ENCODE peak calls at places on chromosome 14, in four cellular contexts. One of them, this sample, is unnamed.

GRCh38 chr14:63893701-63894458 is 41.1 kb downstream of the SYNE2 start:
- DNase-seq in astrocyte of the cerebellum: peak
- DNase-seq in NCI-H1092 treated with DMSO at 0.1 percent for 48 hours: no peak
- DNase-seq in foreskin fibroblast: peak
- DNase-seq in this sample: peak

GRCh38 chr14:22314183-22314820 is 274.7 kb downstream of the DAD1 start:
- DNase-seq in foreskin fibroblast: peak
- DNase-seq in astrocyte of the cerebellum: no peak
- DNase-seq in NCI-H1092 treated with DMSO at 0.1 percent for 48 hours: peak
- DNase-seq in this sample: peak

GRCh38 chr14:82510007-82510406 is 976.4 kb upstream of the SEL1L start:
- DNase-seq in NCI-H1092 treated with DMSO at 0.1 percent for 48 hours: no peak
- DNase-seq in astrocyte of the cerebellum: no peak
- DNase-seq in foreskin fibroblast: no peak
- DNase-seq in this sample: no peak

GRCh38 chr14:76314521-76314951 is 61.4 kb upstream of the ESRRB start:
- DNase-seq in NCI-H1092 treated with DMSO at 0.1 percent for 48 hours: no peak
- DNase-seq in astrocyte of the cerebellum: no peak
- DNase-seq in foreskin fibroblast: no peak
- DNase-seq in this sample: no peak

GRCh38 chr14:95098984-95099599 is 58.2 kb downstream of the DICER1 start:
- DNase-seq in foreskin fibroblast: peak
- DNase-seq in astrocyte of the cerebellum: peak
- DNase-seq in NCI-H1092 treated with DMSO at 0.1 percent for 48 hours: peak
- DNase-seq in this sample: peak

GRCh38 chr14:70343141-70343540 is 16.3 kb downstream of the COX16 start:
- DNase-seq in NCI-H1092 treated with DMSO at 0.1 percent for 48 hours: no peak
- DNase-seq in astrocyte of the cerebellum: no peak
- DNase-seq in foreskin fibroblast: no peak
- DNase-seq in this sample: no peak

GRCh38 chr14:91119556-91120311 is 5.9 kb downstream of the DGLUCY start:
- DNase-seq in foreskin fibroblast: peak
- DNase-seq in NCI-H1092 treated with DMSO at 0.1 percent for 48 hours: no peak
- DNase-seq in astrocyte of the cerebellum: no peak
- DNase-seq in this sample: no peak

GRCh38 chr14:105330491-105330895 is 15.9 kb downstream of the PACS2 start:
- DNase-seq in NCI-H1092 treated with DMSO at 0.1 percent for 48 hours: no peak
- DNase-seq in foreskin fibroblast: peak
- DNase-seq in astrocyte of the cerebellum: no peak
- DNase-seq in this sample: no peak

GRCh38 chr14:47277703-47278102 is 397.7 kb downstream of the MDGA2 start:
- DNase-seq in astrocyte of the cerebellum: no peak
- DNase-seq in foreskin fibroblast: no peak
- DNase-seq in NCI-H1092 treated with DMSO at 0.1 percent for 48 hours: no peak
- DNase-seq in this sample: peak

GRCh38 chr14:84686550-84686949 is 843.4 kb upstream of the FLRT2 start:
- DNase-seq in NCI-H1092 treated with DMSO at 0.1 percent for 48 hours: no peak
- DNase-seq in astrocyte of the cerebellum: no peak
- DNase-seq in foreskin fibroblast: no peak
- DNase-seq in this sample: no peak

GRCh38 chr14:92633274-92633616 is 115.2 kb downstream of the LGMN start:
- DNase-seq in NCI-H1092 treated with DMSO at 0.1 percent for 48 hours: no peak
- DNase-seq in foreskin fibroblast: no peak
- DNase-seq in astrocyte of the cerebellum: no peak
- DNase-seq in this sample: no peak

GRCh38 chr14:24954037-24954696 is 95.8 kb downstream of the STXBP6 start:
- DNase-seq in astrocyte of the cerebellum: no peak
- DNase-seq in NCI-H1092 treated with DMSO at 0.1 percent for 48 hours: no peak
- DNase-seq in foreskin fibroblast: no peak
- DNase-seq in this sample: no peak

GRCh38 chr14:88554458-88555286 is at the start of gene PTPN21:
- DNase-seq in astrocyte of the cerebellum: no peak
- DNase-seq in foreskin fibroblast: peak
- DNase-seq in NCI-H1092 treated with DMSO at 0.1 percent for 48 hours: no peak
- DNase-seq in this sample: peak

GRCh38 chr14:92040431-92041040 is 677 bp upstream of the TRIP11 start:
- DNase-seq in foreskin fibroblast: peak
- DNase-seq in NCI-H1092 treated with DMSO at 0.1 percent for 48 hours: peak
- DNase-seq in astrocyte of the cerebellum: no peak
- DNase-seq in this sample: no peak

GRCh38 chr14:65237956-65238355 is 135.6 kb upstream of the MAX start:
- DNase-seq in NCI-H1092 treated with DMSO at 0.1 percent for 48 hours: no peak
- DNase-seq in astrocyte of the cerebellum: no peak
- DNase-seq in foreskin fibroblast: no peak
- DNase-seq in this sample: no peak

GRCh38 chr14:93103392-93104080 is 12.2 kb downstream of the ITPK1 start:
- DNase-seq in astrocyte of the cerebellum: no peak
- DNase-seq in NCI-H1092 treated with DMSO at 0.1 percent for 48 hours: no peak
- DNase-seq in foreskin fibroblast: no peak
- DNase-seq in this sample: peak

GRCh38 chr14:102922490-102923200 is at the start of gene AMN:
- DNase-seq in astrocyte of the cerebellum: no peak
- DNase-seq in foreskin fibroblast: no peak
- DNase-seq in NCI-H1092 treated with DMSO at 0.1 percent for 48 hours: no peak
- DNase-seq in this sample: no peak

GRCh38 chr14:59739794-59740193 is 130.8 kb downstream of the RTN1 start:
- DNase-seq in NCI-H1092 treated with DMSO at 0.1 percent for 48 hours: no peak
- DNase-seq in foreskin fibroblast: no peak
- DNase-seq in astrocyte of the cerebellum: no peak
- DNase-seq in this sample: no peak

GRCh38 chr14:66827182-66827581 is 319.2 kb downstream of the GPHN start:
- DNase-seq in NCI-H1092 treated with DMSO at 0.1 percent for 48 hours: no peak
- DNase-seq in foreskin fibroblast: no peak
- DNase-seq in astrocyte of the cerebellum: no peak
- DNase-seq in this sample: no peak

GRCh38 chr14:32761381-32761968 is 177.2 kb upstream of the NPAS3 start:
- DNase-seq in foreskin fibroblast: peak
- DNase-seq in NCI-H1092 treated with DMSO at 0.1 percent for 48 hours: no peak
- DNase-seq in astrocyte of the cerebellum: no peak
- DNase-seq in this sample: no peak

GRCh38 chr14:90632868-90633267 is 183.4 kb downstream of the TTC7B start:
- DNase-seq in NCI-H1092 treated with DMSO at 0.1 percent for 48 hours: no peak
- DNase-seq in foreskin fibroblast: no peak
- DNase-seq in astrocyte of the cerebellum: no peak
- DNase-seq in this sample: no peak

GRCh38 chr14:26598081-26598671 is 343 bp upstream of the NOVA1 start:
- DNase-seq in NCI-H1092 treated with DMSO at 0.1 percent for 48 hours: peak
- DNase-seq in astrocyte of the cerebellum: peak
- DNase-seq in foreskin fibroblast: peak
- DNase-seq in this sample: peak

GRCh38 chr14:35829449-35829848 is 3.3 kb downstream of the BRMS1L start:
- DNase-seq in foreskin fibroblast: no peak
- DNase-seq in NCI-H1092 treated with DMSO at 0.1 percent for 48 hours: no peak
- DNase-seq in astrocyte of the cerebellum: no peak
- DNase-seq in this sample: no peak

GRCh38 chr14:68822132-68822651 is 29.3 kb upstream of the ZFP36L1 start:
- DNase-seq in foreskin fibroblast: no peak
- DNase-seq in astrocyte of the cerebellum: no peak
- DNase-seq in NCI-H1092 treated with DMSO at 0.1 percent for 48 hours: no peak
- DNase-seq in this sample: no peak

GRCh38 chr14:69584389-69584788 is 9.7 kb upstream of the CCDC177 start:
- DNase-seq in foreskin fibroblast: no peak
- DNase-seq in astrocyte of the cerebellum: no peak
- DNase-seq in NCI-H1092 treated with DMSO at 0.1 percent for 48 hours: no peak
- DNase-seq in this sample: no peak

GRCh38 chr14:90508536-90509254 is 111.9 kb downstream of the CALM1 start:
- DNase-seq in foreskin fibroblast: no peak
- DNase-seq in astrocyte of the cerebellum: no peak
- DNase-seq in NCI-H1092 treated with DMSO at 0.1 percent for 48 hours: no peak
- DNase-seq in this sample: peak

GRCh38 chr14:101253948-101254347 is 307.3 kb upstream of the DIO3 start:
- DNase-seq in astrocyte of the cerebellum: no peak
- DNase-seq in NCI-H1092 treated with DMSO at 0.1 percent for 48 hours: no peak
- DNase-seq in foreskin fibroblast: no peak
- DNase-seq in this sample: no peak

GRCh38 chr14:68210729-68211299 is 391.2 kb downstream of the RAD51B start:
- DNase-seq in foreskin fibroblast: peak
- DNase-seq in astrocyte of the cerebellum: peak
- DNase-seq in NCI-H1092 treated with DMSO at 0.1 percent for 48 hours: no peak
- DNase-seq in this sample: peak

GRCh38 chr14:102795060-102795925 is 18.0 kb downstream of the TRAF3 start:
- DNase-seq in astrocyte of the cerebellum: no peak
- DNase-seq in foreskin fibroblast: peak
- DNase-seq in NCI-H1092 treated with DMSO at 0.1 percent for 48 hours: peak
- DNase-seq in this sample: peak

GRCh38 chr14:51121096-51121495 is 26.2 kb upstream of the TRIM9 start:
- DNase-seq in foreskin fibroblast: no peak
- DNase-seq in NCI-H1092 treated with DMSO at 0.1 percent for 48 hours: no peak
- DNase-seq in astrocyte of the cerebellum: no peak
- DNase-seq in this sample: no peak

GRCh38 chr14:53571589-53571988 is 385.0 kb downstream of the BMP4 start:
- DNase-seq in foreskin fibroblast: no peak
- DNase-seq in NCI-H1092 treated with DMSO at 0.1 percent for 48 hours: no peak
- DNase-seq in astrocyte of the cerebellum: no peak
- DNase-seq in this sample: no peak

GRCh38 chr14:53411110-53411509 is 258.0 kb upstream of the DDHD1 start:
- DNase-seq in astrocyte of the cerebellum: peak
- DNase-seq in NCI-H1092 treated with DMSO at 0.1 percent for 48 hours: no peak
- DNase-seq in foreskin fibroblast: peak
- DNase-seq in this sample: no peak

GRCh38 chr14:55107766-55108554 is 21.1 kb upstream of the LGALS3 start:
- DNase-seq in foreskin fibroblast: peak
- DNase-seq in astrocyte of the cerebellum: peak
- DNase-seq in NCI-H1092 treated with DMSO at 0.1 percent for 48 hours: no peak
- DNase-seq in this sample: peak

GRCh38 chr14:96268426-96269358 is 12.7 kb downstream of the BDKRB1 start:
- DNase-seq in NCI-H1092 treated with DMSO at 0.1 percent for 48 hours: no peak
- DNase-seq in astrocyte of the cerebellum: peak
- DNase-seq in foreskin fibroblast: peak
- DNase-seq in this sample: no peak

GRCh38 chr14:72776701-72777255 is 117.1 kb downstream of the DPF3 start:
- DNase-seq in foreskin fibroblast: no peak
- DNase-seq in astrocyte of the cerebellum: no peak
- DNase-seq in NCI-H1092 treated with DMSO at 0.1 percent for 48 hours: no peak
- DNase-seq in this sample: peak

GRCh38 chr14:20563966-20564365 is 3.1 kb upstream of the RNASE9 start:
- DNase-seq in NCI-H1092 treated with DMSO at 0.1 percent for 48 hours: no peak
- DNase-seq in foreskin fibroblast: no peak
- DNase-seq in astrocyte of the cerebellum: no peak
- DNase-seq in this sample: no peak

GRCh38 chr14:64844272-64844671 is 35.4 kb downstream of the SPTB start:
- DNase-seq in astrocyte of the cerebellum: no peak
- DNase-seq in NCI-H1092 treated with DMSO at 0.1 percent for 48 hours: no peak
- DNase-seq in foreskin fibroblast: no peak
- DNase-seq in this sample: no peak

GRCh38 chr14:71647086-71647784 is 285.0 kb upstream of the RGS6 start:
- DNase-seq in astrocyte of the cerebellum: no peak
- DNase-seq in foreskin fibroblast: no peak
- DNase-seq in NCI-H1092 treated with DMSO at 0.1 percent for 48 hours: no peak
- DNase-seq in this sample: peak

GRCh38 chr14:56512521-56512920 is 67.1 kb upstream of the TMEM260 start:
- DNase-seq in astrocyte of the cerebellum: no peak
- DNase-seq in NCI-H1092 treated with DMSO at 0.1 percent for 48 hours: no peak
- DNase-seq in foreskin fibroblast: no peak
- DNase-seq in this sample: no peak

This sample was measured in lung.